ENCODE peak calls at places on chromosomes 16 and 17, in seven cellular contexts. One of them, this sample, is unnamed.

GRCh38 chr17:69350911-69351310 is 24.0 kb upstream of the ABCA5 start:
- DNase-seq in CD8-positive, alpha-beta memory T cell: no peak
- DNase-seq in amniotic stem cell: no peak
- DNase-seq in AG04450: no peak
- DNase-seq in cardiac septum: no peak
- DNase-seq in activated naive CD4-positive, alpha-beta T cell treated with anti-CD3 and anti-CD28 coated beads for 36 hours: no peak
- DNase-seq in ELF-1: no peak
- DNase-seq in this sample: peak; percentile 7

GRCh38 chr16:29992371-29992967 is 2.9 kb downstream of the HIRIP3 start:
- DNase-seq in CD8-positive, alpha-beta memory T cell: no peak
- DNase-seq in ELF-1: no peak
- DNase-seq in activated naive CD4-positive, alpha-beta T cell treated with anti-CD3 and anti-CD28 coated beads for 36 hours: no peak
- DNase-seq in amniotic stem cell: no peak
- DNase-seq in cardiac septum: no peak
- DNase-seq in AG04450: no peak
- DNase-seq in this sample: peak; percentile 33

GRCh38 chr16:86632944-86633343 is 54.6 kb downstream of the FOXL1 start:
- DNase-seq in cardiac septum: no peak
- DNase-seq in AG04450: no peak
- DNase-seq in CD8-positive, alpha-beta memory T cell: no peak
- DNase-seq in amniotic stem cell: no peak
- DNase-seq in ELF-1: no peak
- DNase-seq in activated naive CD4-positive, alpha-beta T cell treated with anti-CD3 and anti-CD28 coated beads for 36 hours: no peak
- DNase-seq in this sample: no peak

GRCh38 chr17:42050360-42051012 is at the start of gene C17orf113:
- DNase-seq in activated naive CD4-positive, alpha-beta T cell treated with anti-CD3 and anti-CD28 coated beads for 36 hours: peak; percentile 66
- DNase-seq in cardiac septum: no peak
- DNase-seq in CD8-positive, alpha-beta memory T cell: peak; percentile 70
- DNase-seq in amniotic stem cell: no peak
- DNase-seq in ELF-1: peak; percentile 50
- DNase-seq in AG04450: no peak
- DNase-seq in this sample: no peak

GRCh38 chr17:37179893-37180292 is 195.9 kb upstream of the C17orf78 start:
- DNase-seq in activated naive CD4-positive, alpha-beta T cell treated with anti-CD3 and anti-CD28 coated beads for 36 hours: no peak
- DNase-seq in CD8-positive, alpha-beta memory T cell: no peak
- DNase-seq in amniotic stem cell: no peak
- DNase-seq in ELF-1: no peak
- DNase-seq in cardiac septum: no peak
- DNase-seq in AG04450: peak; percentile 32
- DNase-seq in this sample: peak; percentile 36

GRCh38 chr16:10314811-10315210 is 71.0 kb upstream of the ATF7IP2 start:
- DNase-seq in amniotic stem cell: no peak
- DNase-seq in activated naive CD4-positive, alpha-beta T cell treated with anti-CD3 and anti-CD28 coated beads for 36 hours: peak; percentile 16
- DNase-seq in AG04450: no peak
- DNase-seq in cardiac septum: no peak
- DNase-seq in CD8-positive, alpha-beta memory T cell: no peak
- DNase-seq in ELF-1: no peak
- DNase-seq in this sample: no peak

GRCh38 chr16:51881731-51882130 is 665.2 kb downstream of the TOX3 start:
- DNase-seq in activated naive CD4-positive, alpha-beta T cell treated with anti-CD3 and anti-CD28 coated beads for 36 hours: no peak
- DNase-seq in amniotic stem cell: no peak
- DNase-seq in cardiac septum: no peak
- DNase-seq in CD8-positive, alpha-beta memory T cell: no peak
- DNase-seq in AG04450: no peak
- DNase-seq in ELF-1: no peak
- DNase-seq in this sample: no peak

GRCh38 chr16:48862087-48862532 is 252.1 kb upstream of the N4BP1 start:
- DNase-seq in ELF-1: peak; percentile 68
- DNase-seq in activated naive CD4-positive, alpha-beta T cell treated with anti-CD3 and anti-CD28 coated beads for 36 hours: no peak
- DNase-seq in CD8-positive, alpha-beta memory T cell: no peak
- DNase-seq in amniotic stem cell: no peak
- DNase-seq in AG04450: peak; percentile 29
- DNase-seq in cardiac septum: no peak
- DNase-seq in this sample: peak; percentile 1

GRCh38 chr17:65537343-65537844 is 24.1 kb downstream of the AXIN2 start:
- DNase-seq in ELF-1: no peak
- DNase-seq in AG04450: no peak
- DNase-seq in cardiac septum: no peak
- DNase-seq in CD8-positive, alpha-beta memory T cell: no peak
- DNase-seq in amniotic stem cell: no peak
- DNase-seq in activated naive CD4-positive, alpha-beta T cell treated with anti-CD3 and anti-CD28 coated beads for 36 hours: no peak
- DNase-seq in this sample: no peak

GRCh38 chr17:70365098-70365583 is 195.8 kb downstream of the KCNJ2 start:
- DNase-seq in AG04450: peak; percentile 2
- DNase-seq in amniotic stem cell: no peak
- DNase-seq in ELF-1: no peak
- DNase-seq in CD8-positive, alpha-beta memory T cell: no peak
- DNase-seq in activated naive CD4-positive, alpha-beta T cell treated with anti-CD3 and anti-CD28 coated beads for 36 hours: no peak
- DNase-seq in cardiac septum: no peak
- DNase-seq in this sample: no peak